ENCODE peak calls at places on chromosomes 1 and 21, in four cellular contexts. One of them, this sample, is unnamed.

GRCh38 chr21:45290948-45291612 is 3.4 kb upstream of the POFUT2 start:
- DNase-seq in GM12878: no peak
- DNase-seq in H1: no peak
- DNase-seq in K562: no peak
- DNase-seq in this sample: no peak

GRCh38 chr1:48371598-48371997 is 100.4 kb downstream of the SPATA6 start:
- DNase-seq in GM12878: no peak
- DNase-seq in H1: no peak
- DNase-seq in K562: no peak
- DNase-seq in this sample: no peak

GRCh38 chr21:43340491-43341348 is 86.2 kb downstream of the SIK1 start:
- DNase-seq in GM12878: no peak
- DNase-seq in H1: no peak
- DNase-seq in K562: peak
- DNase-seq in this sample: peak

GRCh38 chr1:148362930-148363810 is 119.9 kb downstream of the PPIAL4G start:
- DNase-seq in GM12878: no peak
- DNase-seq in H1: no peak
- DNase-seq in K562: no peak
- DNase-seq in this sample: no peak

GRCh38 chr1:53148123-53148522 is 5.7 kb upstream of the SLC1A7 start:
- DNase-seq in GM12878: no peak
- DNase-seq in H1: no peak
- DNase-seq in K562: no peak
- DNase-seq in this sample: no peak

GRCh38 chr1:167223144-167224103 is 2.7 kb downstream of the POU2F1 start:
- DNase-seq in GM12878: no peak
- DNase-seq in H1: no peak
- DNase-seq in K562: no peak
- DNase-seq in this sample: no peak

GRCh38 chr1:201265771-201266170 is 17.5 kb upstream of the PKP1 start:
- DNase-seq in GM12878: no peak
- DNase-seq in H1: no peak
- DNase-seq in K562: no peak
- DNase-seq in this sample: no peak

GRCh38 chr1:50420689-50421365 is 2.4 kb downstream of the DMRTA2 start:
- DNase-seq in GM12878: no peak
- DNase-seq in H1: no peak
- DNase-seq in K562: no peak
- DNase-seq in this sample: no peak

GRCh38 chr1:147168626-147169058 is 3.6 kb downstream of the PRKAB2 start:
- DNase-seq in GM12878: no peak
- DNase-seq in H1: no peak
- DNase-seq in K562: no peak
- DNase-seq in this sample: no peak

GRCh38 chr1:85448358-85448757 is 16.6 kb downstream of the DDAH1 start:
- DNase-seq in GM12878: no peak
- DNase-seq in H1: no peak
- DNase-seq in K562: no peak
- DNase-seq in this sample: no peak

GRCh38 chr1:66276229-66276628 is 257.7 kb upstream of the SGIP1 start:
- DNase-seq in GM12878: peak
- DNase-seq in H1: no peak
- DNase-seq in K562: no peak
- DNase-seq in this sample: no peak

GRCh38 chr21:44564099-44564498 is 5.5 kb upstream of the KRTAP10-3 start:
- DNase-seq in GM12878: no peak
- DNase-seq in H1: no peak
- DNase-seq in K562: no peak
- DNase-seq in this sample: no peak

GRCh38 chr1:62321438-62321837 is 2.2 kb upstream of the KANK4 start:
- DNase-seq in GM12878: no peak
- DNase-seq in H1: no peak
- DNase-seq in K562: no peak
- DNase-seq in this sample: peak

GRCh38 chr1:161162806-161163205 is 3.4 kb upstream of the PPOX start:
- DNase-seq in GM12878: no peak
- DNase-seq in H1: no peak
- DNase-seq in K562: no peak
- DNase-seq in this sample: no peak

GRCh38 chr1:109197163-109198042 is 16.3 kb upstream of the SARS1 start:
- DNase-seq in GM12878: no peak
- DNase-seq in H1: peak
- DNase-seq in K562: peak
- DNase-seq in this sample: peak

DNA sequence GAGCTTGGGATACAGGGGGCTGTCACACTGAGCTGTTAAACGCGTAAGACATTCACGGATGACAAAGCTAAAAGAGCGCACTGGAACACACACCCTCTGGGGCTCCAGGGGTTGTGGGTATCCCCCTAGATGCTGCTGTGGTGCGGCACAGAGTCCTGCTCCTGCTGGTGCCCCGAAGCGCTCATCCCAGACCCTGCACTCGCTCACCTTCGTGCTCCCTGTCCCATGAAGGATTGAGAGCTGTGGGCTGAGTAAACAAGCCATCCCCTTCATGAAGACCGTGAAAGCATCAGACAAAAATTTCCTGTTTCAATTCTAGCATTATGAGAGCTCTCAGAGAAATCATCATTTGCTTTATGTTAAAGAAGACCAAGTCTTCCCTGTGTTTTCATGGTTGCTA is 463.5 kb upstream of the ADGRL2 start:
- DNase-seq in GM12878: no peak
- DNase-seq in H1: no peak
- DNase-seq in K562: no peak
- DNase-seq in this sample: no peak
- TF ChIP-seq EGR1 in GM12878: no peak
- TF ChIP-seq EGR1 in H1: no peak
- TF ChIP-seq EGR1 in K562: no peak
- TF ChIP-seq EGR1 in this sample: no peak

DNA sequence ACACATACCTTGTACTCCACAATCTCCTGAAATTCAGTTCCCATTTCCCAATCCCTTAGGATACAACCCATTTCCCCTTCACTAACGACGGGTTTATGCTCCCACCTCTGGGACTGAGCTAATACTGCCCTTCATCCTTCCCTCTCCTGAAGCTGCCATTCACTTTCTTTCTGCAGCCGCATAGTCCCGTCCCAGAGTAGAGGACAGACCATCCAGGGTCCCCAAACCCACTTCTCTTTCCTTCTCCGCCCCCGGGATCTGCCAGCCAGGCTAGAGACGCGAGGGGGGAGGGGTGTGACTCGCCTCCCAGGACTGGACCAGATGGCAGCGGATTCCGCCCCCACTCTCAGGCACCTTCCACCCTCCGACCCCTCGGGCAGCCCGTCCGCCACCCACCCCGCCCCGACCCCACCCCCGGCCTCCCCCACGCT is 679 bp downstream of the ABL2 start:
- DNase-seq in GM12878: no peak
- DNase-seq in H1: no peak
- DNase-seq in K562: peak
- DNase-seq in this sample: no peak
- TF ChIP-seq EGR1 in GM12878: no peak
- TF ChIP-seq EGR1 in H1: peak
- TF ChIP-seq EGR1 in K562: peak
- TF ChIP-seq EGR1 in this sample: peak

DNA sequence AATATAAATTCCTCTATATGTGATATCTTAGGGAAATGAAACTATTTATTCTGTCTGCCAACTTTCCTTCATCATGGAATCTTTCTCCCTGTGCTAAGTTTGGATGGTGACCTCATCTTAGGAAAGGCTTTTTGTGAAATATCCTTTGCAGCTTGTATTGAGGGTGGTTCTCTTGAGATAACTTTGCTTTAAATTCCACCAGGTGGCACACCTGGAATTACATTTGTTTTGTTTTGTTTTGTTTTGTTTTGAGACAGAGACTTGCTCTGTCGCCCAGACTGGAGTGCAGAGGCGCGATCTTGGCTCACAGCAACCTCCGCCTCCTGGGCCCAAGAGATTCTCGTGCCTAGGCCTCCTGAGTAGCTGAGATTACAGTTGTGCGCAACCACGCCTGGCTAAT is 7.6 kb upstream of the CD1A start:
- DNase-seq in GM12878: no peak
- DNase-seq in H1: no peak
- DNase-seq in K562: no peak
- DNase-seq in this sample: peak
- TF ChIP-seq EGR1 in GM12878: no peak
- TF ChIP-seq EGR1 in H1: no peak
- TF ChIP-seq EGR1 in K562: no peak
- TF ChIP-seq EGR1 in this sample: no peak

DNA sequence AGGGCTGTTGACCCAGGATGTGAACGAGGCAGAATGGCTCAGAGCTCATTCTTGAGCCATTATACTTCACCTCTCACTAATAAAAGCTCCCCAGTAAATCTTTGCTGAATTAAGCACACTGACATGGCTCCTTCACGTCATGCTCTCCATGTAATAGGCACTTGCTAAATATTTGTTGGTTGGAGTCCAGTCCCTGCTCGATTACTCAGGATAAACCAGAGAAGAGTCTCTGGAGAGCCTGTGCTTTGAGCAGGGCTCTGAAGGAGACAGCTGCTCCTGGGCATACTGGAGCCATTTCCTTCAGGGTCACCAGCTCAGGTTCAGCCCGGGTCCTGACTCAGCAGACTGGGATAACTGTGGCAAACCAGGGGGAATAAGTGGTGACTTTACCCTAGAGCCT is 46.9 kb downstream of the HLX start:
- DNase-seq in GM12878: no peak
- DNase-seq in H1: no peak
- DNase-seq in K562: no peak
- DNase-seq in this sample: no peak
- TF ChIP-seq EGR1 in GM12878: no peak
- TF ChIP-seq EGR1 in H1: no peak
- TF ChIP-seq EGR1 in K562: no peak
- TF ChIP-seq EGR1 in this sample: no peak

DNA sequence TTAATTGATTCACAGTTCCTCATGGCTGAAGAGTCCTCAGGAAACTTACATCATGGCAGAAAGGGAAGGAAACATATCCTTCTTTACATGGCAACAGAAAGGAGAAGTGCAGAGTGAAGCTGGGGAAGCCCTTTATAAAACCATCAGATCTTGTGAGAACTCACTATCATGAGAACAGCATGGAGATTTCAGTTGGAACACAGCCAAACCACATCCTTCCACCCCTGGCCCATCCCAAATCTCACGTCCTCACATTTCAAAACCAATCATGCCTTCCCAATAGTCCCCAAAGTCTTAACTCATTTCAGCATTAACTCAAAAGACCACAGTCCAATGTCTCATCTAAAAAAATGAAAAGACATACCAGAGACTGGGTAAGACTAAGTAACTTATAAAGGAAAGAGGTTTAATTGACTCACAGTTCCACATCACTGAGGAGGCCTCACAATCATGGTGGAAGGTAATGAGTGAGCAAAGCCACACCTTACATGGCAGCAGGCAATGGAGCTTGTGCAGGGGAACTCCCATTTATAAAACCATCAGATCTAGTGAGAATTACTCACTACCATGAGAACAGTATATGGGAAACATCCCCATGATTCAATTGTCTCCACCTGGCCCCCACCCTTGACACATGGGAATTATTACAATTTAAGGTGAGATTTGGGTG is 105.2 kb downstream of the MRPL39 start:
- DNase-seq in GM12878: peak
- DNase-seq in H1: no peak
- DNase-seq in K562: no peak
- DNase-seq in this sample: no peak
- TF ChIP-seq EGR1 in GM12878: no peak
- TF ChIP-seq EGR1 in H1: no peak
- TF ChIP-seq EGR1 in K562: no peak
- TF ChIP-seq EGR1 in this sample: no peak

GRCh38 chr21:33132054-33132453 is 62.1 kb downstream of the OLIG1 start:
- DNase-seq in GM12878: no peak
- DNase-seq in H1: no peak
- DNase-seq in K562: no peak
- DNase-seq in this sample: no peak

GRCh38 chr21:33127154-33127893 is 57.4 kb downstream of the OLIG1 start:
- DNase-seq in GM12878: peak
- DNase-seq in H1: no peak
- DNase-seq in K562: peak
- DNase-seq in this sample: peak

GRCh38 chr21:33125981-33126380 is 56.0 kb downstream of the OLIG1 start:
- DNase-seq in GM12878: no peak
- DNase-seq in H1: no peak
- DNase-seq in K562: no peak
- DNase-seq in this sample: no peak

GRCh38 chr21:33126569-33126968 is 56.6 kb downstream of the OLIG1 start:
- DNase-seq in GM12878: no peak
- DNase-seq in H1: no peak
- DNase-seq in K562: no peak
- DNase-seq in this sample: no peak

DNA sequence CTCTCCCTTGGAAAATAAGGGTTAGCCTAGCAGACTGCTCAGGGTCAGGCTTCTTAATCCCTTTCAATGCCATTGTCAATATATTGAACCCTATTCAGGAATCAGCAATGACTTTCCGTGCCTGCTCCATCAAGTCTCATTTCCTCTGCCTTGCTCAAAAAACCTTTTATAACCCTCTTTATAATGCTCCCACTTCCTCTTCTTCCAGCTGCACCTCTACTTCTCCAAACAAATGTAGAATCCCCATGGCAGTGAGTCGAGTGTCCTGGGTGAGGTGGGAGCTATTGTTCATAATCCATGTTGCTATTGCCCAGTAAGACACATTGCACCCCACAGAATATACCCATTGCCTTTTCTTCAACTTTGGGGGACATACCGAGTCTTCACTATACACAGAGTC is 58.6 kb downstream of the OLIG1 start:
- DNase-seq in GM12878: no peak
- DNase-seq in H1: no peak
- DNase-seq in K562: no peak
- DNase-seq in this sample: no peak
- TF ChIP-seq EGR1 in GM12878: no peak
- TF ChIP-seq EGR1 in H1: no peak
- TF ChIP-seq EGR1 in K562: no peak
- TF ChIP-seq EGR1 in this sample: no peak

This sample was measured in HCT116.